ENCODE peak calls at places on chromosomes 3 and 15, in four cellular contexts. R, T, E and V are unnamed samples.

GRCh38 chr15:57610130-57610529 is 18.4 kb downstream of the MYZAP start:
- DNase-seq in E (peak), R (peak), T (no peak), V (peak)

GRCh38 chr15:74830868-74831267 is 4.4 kb downstream of the CPLX3 start:
- DNase-seq in R (no peak), E (no peak), T (no peak), V (no peak)

GRCh38 chr3:128493221-128494151 is 485 bp upstream of the GATA2 start:
- DNase-seq in E (no peak), T (no peak), R (no peak), V (no peak)

GRCh38 chr3:174442317-174442682 is 416.8 kb upstream of the NAALADL2 start:
- DNase-seq in E (no peak), T (no peak), R (no peak), V (no peak)

GRCh38 chr3:141401095-141401494 is 32.8 kb downstream of the ZBTB38 start:
- DNase-seq in T (no peak), R (no peak), E (no peak), V (no peak)

GRCh38 chr15:95682129-95682528 is 648.4 kb upstream of the NR2F2 start:
- DNase-seq in R (no peak), T (no peak), E (no peak), V (no peak)

GRCh38 chr3:172181936-172182708 is 142.7 kb downstream of the FNDC3B start:
- DNase-seq in R (no peak), E (peak), T (peak), V (no peak)

GRCh38 chr15:78209646-78210348 is 24.6 kb downstream of the ACSBG1 start:
- DNase-seq in R (peak), E (no peak), T (no peak), V (peak)

GRCh38 chr3:15345051-15345607 is 12.7 kb upstream of the SH3BP5 start:
- DNase-seq in T (no peak), R (peak), E (no peak), V (no peak)

GRCh38 chr3:146640955-146641867 is 36.1 kb upstream of the PLSCR5 start:
- DNase-seq in E (peak), T (peak), R (no peak), V (no peak)

GRCh38 chr15:99252326-99252725 is 1.0 kb downstream of the LRRC28 start:
- DNase-seq in R (no peak), E (no peak), T (no peak), V (no peak)

GRCh38 chr15:75104804-75105557 is 81.6 kb downstream of the PPCDC start:
- DNase-seq in R (peak), E (peak), T (no peak), V (no peak)

GRCh38 chr3:134838599-134838998 is 43.5 kb downstream of the EPHB1 start:
- DNase-seq in R (no peak), E (no peak), T (no peak), V (no peak)

GRCh38 chr15:36933239-36933990 is 166.9 kb downstream of the MEIS2 start:
- DNase-seq in T (no peak), E (no peak), R (no peak), V (no peak)

GRCh38 chr3:117036259-117036799 is 326.8 kb downstream of the TUSC7 start:
- DNase-seq in T (no peak), R (peak), E (peak), V (no peak)

GRCh38 chr3:124783696-124784095 is 53.4 kb downstream of the UMPS start:
- DNase-seq in T (no peak), E (no peak), R (no peak), V (no peak)

GRCh38 chr3:45607790-45608189 is 13.2 kb downstream of the LIMD1 start:
- DNase-seq in R (no peak), E (peak), T (no peak), V (no peak)

GRCh38 chr15:66388576-66388975 is 1.9 kb downstream of the MAP2K1 start:
- DNase-seq in E (no peak), R (no peak), T (no peak), V (no peak)

GRCh38 chr3:185959609-185960517 is 22.0 kb upstream of the TRA2B start:
- DNase-seq in E (peak), T (peak), R (peak), V (no peak)

GRCh38 chr3:186108106-186108940 is 566 bp downstream of the ETV5 start:
- DNase-seq in R (no peak), T (peak), E (peak), V (no peak)

GRCh38 chr3:128598884-128599664 is 51.5 kb downstream of the RPN1 start:
- DNase-seq in T (no peak), E (no peak), R (no peak), V (no peak)

GRCh38 chr3:155065537-155065936 is 14.6 kb upstream of the MME start:
- DNase-seq in R (no peak), E (peak), T (no peak), V (no peak)

DNA sequence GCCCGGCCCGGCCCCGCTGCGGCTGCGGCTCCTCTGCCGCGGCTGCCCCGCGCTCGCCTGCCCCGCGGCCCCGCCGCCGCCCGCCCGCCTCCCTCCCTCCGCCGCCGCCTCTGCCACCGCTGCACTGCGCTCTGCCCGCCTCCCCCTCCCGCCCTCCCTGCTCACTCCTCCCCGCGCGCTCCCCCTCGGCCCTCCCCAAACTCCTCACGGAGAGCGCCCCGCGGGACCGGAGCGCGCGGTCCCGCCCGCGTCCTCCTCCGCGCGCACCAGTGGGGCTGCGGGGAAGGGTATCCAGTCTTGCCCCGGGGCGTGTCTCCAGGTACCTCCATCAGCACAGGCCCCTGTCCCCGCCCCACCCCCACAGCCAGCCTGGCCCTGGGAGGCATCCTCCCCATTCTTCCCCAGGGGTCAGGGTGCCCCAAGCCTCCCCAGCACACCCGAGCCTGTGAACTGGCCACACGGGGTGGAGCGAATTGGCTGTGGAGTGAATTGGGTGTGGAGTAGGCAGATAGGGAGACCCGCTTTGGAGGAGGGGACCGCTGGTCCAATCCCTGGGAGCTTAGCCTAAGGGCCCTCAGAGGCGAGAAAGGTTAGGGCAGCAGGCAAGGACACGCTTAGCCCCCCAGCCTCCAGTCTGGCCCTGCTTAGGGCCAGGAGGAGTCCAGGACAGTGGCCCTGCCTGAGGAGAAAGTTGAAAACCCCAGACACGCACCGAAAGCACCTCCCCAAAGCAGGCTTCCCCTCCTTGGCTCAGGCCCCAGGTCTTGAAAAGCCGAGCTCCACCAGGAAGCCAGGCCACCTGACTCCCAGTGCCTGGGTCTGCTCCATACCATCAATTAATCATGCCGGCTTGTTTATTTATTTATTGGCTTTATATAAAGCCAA is 107.8 kb upstream of the SLC6A11 start:
- DNase-seq in T (no peak), R (no peak), E (no peak), V (no peak)
- H3K4me3 ChIP-seq in T (no peak), R (no peak), E (no peak), V (no peak)

DNA sequence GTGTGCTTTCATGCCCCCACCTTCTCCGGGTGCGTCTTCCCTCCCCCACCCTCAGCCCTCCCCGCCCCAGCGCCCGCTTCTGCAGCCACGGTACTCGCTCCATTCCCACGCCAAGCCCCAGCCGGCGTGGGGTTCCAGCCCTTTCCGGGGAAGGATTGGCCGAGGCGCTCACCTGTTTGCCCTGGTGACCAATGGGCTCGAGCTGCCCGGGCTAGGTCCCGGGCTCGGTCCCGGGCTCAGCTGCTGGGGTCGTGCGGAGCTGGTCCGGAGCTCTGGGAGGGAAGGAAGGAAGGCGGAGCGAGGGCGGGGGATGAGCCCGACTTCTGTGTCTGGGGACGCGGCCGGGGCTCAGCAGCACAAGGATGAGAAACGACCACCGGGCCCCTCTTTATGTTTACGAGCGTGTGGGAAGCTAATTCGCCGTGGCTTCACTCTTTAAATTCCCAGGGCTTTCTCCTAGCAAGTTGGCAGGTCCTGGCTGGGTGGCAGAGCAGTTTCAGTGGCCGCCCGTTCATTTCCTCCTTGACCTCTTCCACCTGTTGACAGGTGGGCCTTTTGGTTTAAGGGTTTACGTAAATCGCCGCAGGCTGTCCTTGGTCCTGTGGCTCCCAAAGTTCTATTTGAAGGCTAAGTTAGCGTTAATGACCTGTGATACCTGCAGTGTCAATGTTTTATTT is at the start of gene IGSF10:
- DNase-seq in E (no peak), T (no peak), R (peak), V (no peak)
- H3K4me3 ChIP-seq in E (peak), T (peak), R (peak), V (no peak)

GRCh38 chr3:139677341-139678155 is at the start of gene NMNAT3:
- DNase-seq in R (peak), T (peak), E (peak), V (no peak)

GRCh38 chr3:139674585-139675260 is 3.0 kb downstream of the NMNAT3 start:
- DNase-seq in R (no peak), T (no peak), E (no peak), V (no peak)

GRCh38 chr3:139675327-139675726 is 2.4 kb downstream of the NMNAT3 start:
- DNase-seq in E (no peak), R (no peak), T (no peak), V (no peak)

GRCh38 chr3:139679218-139679617 is 1.4 kb upstream of the NMNAT3 start:
- DNase-seq in R (no peak), E (no peak), T (no peak), V (no peak)

GRCh38 chr3:139676634-139677197 is 1.1 kb downstream of the NMNAT3 start:
- DNase-seq in E (no peak), R (no peak), T (no peak), V (no peak)
- H3K4me3 ChIP-seq in E (no peak), R (peak), T (no peak), V (peak)

DNA sequence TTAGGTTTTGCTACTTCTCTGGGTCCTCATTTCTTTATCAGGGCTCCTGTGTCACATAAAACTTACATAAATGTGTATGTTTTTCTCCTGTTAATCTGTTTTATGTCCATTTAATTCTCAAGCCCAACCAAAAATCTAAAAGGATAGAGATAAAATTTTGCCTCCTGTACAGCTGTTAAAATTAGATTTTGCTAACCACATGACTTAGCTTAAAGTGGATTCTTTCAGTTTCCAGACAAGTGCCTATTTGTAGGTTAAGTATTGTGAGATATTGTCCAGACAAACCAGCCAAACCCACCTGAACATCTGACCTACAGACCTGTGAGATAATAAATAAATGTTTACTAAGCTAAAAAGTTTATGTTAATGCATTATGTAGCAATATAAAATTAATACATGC is 465.5 kb downstream of the SI start:
- DNase-seq in R (no peak), T (peak), E (no peak), V (no peak)
- H3K4me3 ChIP-seq in R (no peak), T (no peak), E (no peak), V (no peak)

DNA sequence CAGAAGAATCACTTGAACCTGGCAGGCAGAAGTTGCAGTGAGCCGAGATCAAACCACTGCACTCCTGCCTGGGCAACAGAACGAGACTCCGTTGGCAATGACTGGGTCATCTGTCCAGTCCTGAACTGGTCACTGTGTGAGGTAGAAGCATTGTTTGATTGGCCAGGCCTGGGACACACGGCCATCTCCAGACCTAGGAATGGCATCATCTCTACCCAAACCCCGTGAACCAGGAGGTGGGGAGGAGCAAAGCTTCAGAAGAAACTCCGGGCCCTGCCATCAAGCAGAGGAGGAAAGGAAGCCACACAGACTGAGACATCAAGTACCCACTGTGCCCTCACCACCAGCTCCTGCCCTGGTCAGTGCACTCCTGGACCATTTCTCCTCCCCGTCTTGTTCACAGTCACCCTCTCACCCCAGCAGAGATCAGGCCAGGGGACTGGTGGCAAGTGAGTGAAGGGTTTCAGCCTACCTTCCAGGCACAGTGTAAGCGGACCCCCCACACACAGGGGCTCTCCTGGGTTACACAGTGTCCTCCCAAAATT is 31.6 kb downstream of the GOLGA6L2 start:
- DNase-seq in T (no peak), R (no peak), E (no peak), V (no peak)
- H3K4me3 ChIP-seq in T (no peak), R (no peak), E (no peak), V (no peak)

GRCh38 chr3:86987421-86987715 is 3.6 kb downstream of the VGLL3 start:
- DNase-seq in T (no peak), R (no peak), E (no peak), V (no peak)
- H3K4me3 ChIP-seq in T (no peak), R (no peak), E (peak), V (no peak)

GRCh38 chr3:4675704-4676103 is 182.6 kb downstream of the ITPR1 start:
- DNase-seq in R (no peak), E (no peak), T (no peak), V (no peak)
- H3K4me3 ChIP-seq in R (no peak), E (no peak), T (no peak), V (no peak)

GRCh38 chr15:63499611-63500010 is 4.8 kb upstream of the USP3 start:
- DNase-seq in E (no peak), R (no peak), T (no peak), V (no peak)

GRCh38 chr15:63498815-63499549 is 5.4 kb upstream of the USP3 start:
- DNase-seq in R (no peak), T (no peak), E (no peak), V (no peak)

GRCh38 chr15:63495780-63496179 is 8.6 kb upstream of the USP3 start:
- DNase-seq in R (no peak), T (no peak), E (no peak), V (no peak)

GRCh38 chr15:63495343-63495742 is 9.1 kb upstream of the USP3 start:
- DNase-seq in R (no peak), E (no peak), T (no peak), V (no peak)

GRCh38 chr15:63497642-63498100 is 6.7 kb upstream of the USP3 start:
- DNase-seq in R (peak), E (no peak), T (no peak), V (no peak)
- H3K4me3 ChIP-seq in R (no peak), E (no peak), T (no peak), V (no peak)

DNA sequence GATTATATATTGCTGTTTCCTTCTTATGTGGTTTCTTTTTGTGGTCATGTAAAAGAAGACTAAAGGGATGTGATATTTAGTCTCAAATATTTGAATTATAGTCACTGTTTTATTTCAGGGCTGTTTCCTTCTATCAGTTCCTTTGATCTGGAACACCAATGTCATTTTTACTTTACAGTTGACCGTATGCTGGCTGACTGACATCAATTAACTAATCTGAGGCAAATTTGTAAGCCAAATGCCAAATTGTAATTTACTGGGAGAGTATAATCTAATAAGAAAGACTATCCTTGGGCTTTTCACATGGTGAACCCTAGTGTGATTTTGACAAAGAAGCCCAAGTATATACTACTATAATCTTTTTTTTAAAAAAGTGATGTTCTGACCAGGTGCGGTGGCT is 87.6 kb downstream of the TMEM108 start:
- DNase-seq in E (no peak), R (no peak), T (no peak), V (no peak)
- H3K4me3 ChIP-seq in E (no peak), R (no peak), T (no peak), V (no peak)